ENCODE peak calls at places on chromosomes 7 and 10, in ten cellular contexts. Y is body of pancreas, G is NB4, M is endothelial cell of umbilical vein, C is stomach, A is HCT116, N is lower leg skin, J is Peyer's patch, V is right lobe of liver, E is tibial nerve. Q is an unnamed sample.

GRCh38 chr10:4658777-4659176 is 167.2 kb upstream of the AKR1E2 start:
- DNase-seq in Y (no peak), G (no peak), M (no peak), C (no peak), A (no peak), N (no peak), J (no peak), V (no peak), E (no peak), Q (no peak)

GRCh38 chr7:139294951-139295555 is 46.1 kb upstream of the FMC1 start:
- DNase-seq in Y (no peak), G (no peak), M (no peak), C (no peak), A (no peak), N (no peak), J (no peak), V (no peak), E (no peak), Q (no peak)

GRCh38 chr7:126996659-126997058 is 256.1 kb downstream of the GRM8 start:
- DNase-seq in Y (no peak), G (no peak), M (no peak), C (no peak), A (no peak), N (no peak), J (no peak), V (no peak), E (no peak), Q (no peak)

GRCh38 chr10:87538092-87538795 is 33.6 kb downstream of the MINPP1 start:
- DNase-seq in Y (no peak), G (no peak), M (no peak), C (no peak), A (no peak), N (no peak), J (no peak), V (no peak), E (no peak), Q (no peak)

GRCh38 chr10:86218160-86218559 is 148.4 kb downstream of the GRID1 start:
- DNase-seq in Y (no peak), G (no peak), M (no peak), C (no peak), A (no peak), N (no peak), J (no peak), V (peak), E (no peak), Q (no peak)

GRCh38 chr10:121690152-121690551 is 91.9 kb upstream of the FGFR2 start:
- DNase-seq in Y (no peak), G (no peak), M (no peak), C (no peak), A (no peak), N (no peak), J (no peak), V (no peak), E (no peak), Q (no peak)

GRCh38 chr7:157269341-157270059 is 67.3 kb upstream of the DNAJB6 start:
- DNase-seq in Y (no peak), G (no peak), M (no peak), C (no peak), A (no peak), N (no peak), J (peak), V (no peak), E (no peak), Q (no peak)

GRCh38 chr10:27637601-27638000 is 108.0 kb downstream of the MKX start:
- DNase-seq in Y (no peak), G (no peak), M (no peak), C (no peak), A (no peak), N (no peak), J (no peak), V (no peak), E (no peak), Q (no peak)

GRCh38 chr7:137508437-137509175 is 165.1 kb upstream of the PTN start:
- DNase-seq in Y (no peak), G (no peak), M (peak), C (no peak), A (no peak), N (no peak), J (no peak), V (no peak), E (no peak), Q (peak)

GRCh38 chr7:107971613-107972012 is 31.3 kb downstream of the LAMB1 start:
- DNase-seq in Y (no peak), G (peak), M (peak), C (no peak), A (no peak), N (no peak), J (no peak), V (no peak), E (no peak), Q (no peak)

GRCh38 chr10:94129393-94130130 is 135.8 kb downstream of the PLCE1 start:
- DNase-seq in Y (no peak), G (no peak), M (no peak), C (no peak), A (no peak), N (no peak), J (no peak), V (no peak), E (no peak), Q (peak)

DNA sequence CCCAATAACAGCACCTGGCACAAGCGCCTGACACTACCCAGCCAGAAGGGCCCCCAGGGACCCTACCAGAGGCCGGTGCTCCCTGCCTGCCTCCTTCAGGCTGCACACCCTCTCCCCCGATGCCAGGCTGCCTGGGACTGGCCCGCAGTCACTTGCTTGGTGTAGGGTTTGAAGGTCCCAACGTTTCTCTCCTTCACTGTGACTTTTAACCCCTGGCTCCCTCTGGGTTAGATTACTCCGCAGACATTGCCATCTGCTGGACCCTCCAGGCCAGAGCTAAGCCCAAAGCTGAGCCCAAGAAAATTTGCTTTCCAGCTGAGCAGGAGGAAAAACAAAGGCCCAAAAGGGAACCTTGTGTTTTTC is 6.9 kb downstream of the CDHR1 start:
- DNase-seq in Y (no peak), G (no peak), M (no peak), C (no peak), A (no peak), N (no peak), J (no peak), V (no peak), E (no peak), Q (no peak)
- TF ChIP-seq POLR2A in Y (no peak), G (no peak), M (no peak), C (no peak), A (no peak), N (no peak), J (no peak), V (no peak), E (no peak), Q (no peak)

DNA sequence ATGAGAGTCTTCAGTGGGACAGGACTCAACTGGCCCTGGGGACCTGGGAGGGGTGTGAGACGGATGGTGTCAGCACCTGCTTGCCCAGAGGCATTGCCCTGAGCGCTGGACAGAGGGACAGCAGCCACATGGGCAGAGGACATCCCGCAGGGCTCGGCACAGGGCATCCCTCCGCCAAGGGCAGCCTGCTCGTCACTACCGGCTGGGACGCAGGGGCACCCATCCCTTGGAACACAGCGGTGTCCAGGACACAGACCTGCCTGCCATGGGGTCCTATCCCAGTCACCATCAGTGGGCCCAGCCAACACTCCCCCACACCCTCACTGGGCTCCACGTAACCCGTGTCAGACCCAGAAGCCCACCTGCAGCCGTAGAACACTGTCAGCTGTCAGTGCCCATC is 109.3 kb downstream of the LARP4B start:
- DNase-seq in Y (no peak), G (no peak), M (no peak), C (no peak), A (no peak), N (no peak), J (no peak), V (no peak), E (no peak), Q (no peak)
- TF ChIP-seq POLR2A in Y (no peak), G (no peak), M (no peak), C (no peak), A (no peak), N (no peak), J (no peak), V (no peak), E (no peak), Q (no peak)

GRCh38 chr7:128341733-128342132 is 2.0 kb downstream of the RBM28 start:
- DNase-seq in Y (no peak), G (no peak), M (no peak), C (no peak), A (no peak), N (no peak), J (no peak), V (no peak), E (no peak), Q (no peak)

GRCh38 chr7:128349121-128349825 is 5.6 kb upstream of the RBM28 start:
- DNase-seq in Y (no peak), G (no peak), M (no peak), C (no peak), A (no peak), N (no peak), J (no peak), V (no peak), E (no peak), Q (no peak)

GRCh38 chr7:128347573-128348147 is 4.0 kb upstream of the RBM28 start:
- DNase-seq in Y (peak), G (peak), M (peak), C (peak), A (peak), N (no peak), J (no peak), V (no peak), E (no peak), Q (no peak)

GRCh38 chr7:128344431-128344774 is 695 bp upstream of the RBM28 start:
- DNase-seq in Y (no peak), G (no peak), M (no peak), C (no peak), A (no peak), N (no peak), J (no peak), V (no peak), E (no peak), Q (no peak)

DNA sequence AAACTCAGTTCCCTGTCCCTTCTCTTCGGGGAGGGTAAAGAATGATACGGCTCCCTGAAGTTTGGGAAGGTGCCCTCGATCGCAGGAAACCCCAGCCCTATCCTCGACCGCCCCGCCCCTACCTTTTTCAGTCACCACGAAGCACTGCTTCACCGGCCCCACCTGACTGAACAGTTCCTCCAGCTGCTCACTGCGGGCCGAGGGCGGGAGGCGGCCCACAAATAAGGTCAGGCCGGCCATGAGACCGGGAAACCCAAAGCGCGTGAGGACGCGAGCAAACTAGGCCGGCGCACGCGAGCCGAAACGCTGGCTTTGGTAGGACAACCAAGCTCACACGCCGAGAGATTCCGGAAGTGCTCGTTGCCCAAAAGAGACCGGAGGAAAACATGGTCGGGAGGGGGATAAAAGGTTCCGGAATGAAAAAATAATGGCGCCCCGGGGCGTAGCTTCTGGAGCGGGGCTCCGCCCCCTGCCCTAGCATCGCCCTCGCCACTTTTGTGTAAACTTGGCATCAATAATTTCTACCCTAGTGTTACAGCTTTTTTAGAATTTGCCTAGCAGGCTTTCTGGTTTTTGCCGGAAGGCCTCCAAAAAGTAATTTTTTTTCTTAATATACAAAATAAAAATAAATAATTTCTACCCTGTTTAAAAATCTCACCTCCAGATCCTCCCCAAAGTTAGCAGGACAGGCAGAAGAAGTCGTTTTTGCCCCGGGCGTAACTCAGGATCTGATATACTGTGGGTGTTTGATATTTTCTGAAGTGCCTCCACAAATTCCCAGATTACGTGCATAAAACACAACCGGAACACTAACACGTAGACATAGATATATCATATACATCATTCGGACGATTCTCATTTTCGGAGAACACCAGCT is at the start of gene RBM28:
- DNase-seq in Y (peak), G (peak), M (peak), C (peak), A (peak), N (peak), J (peak), V (peak), E (peak), Q (peak)
- TF ChIP-seq POLR2A in Y (peak), G (peak), M (peak), C (no peak), A (peak), N (no peak), J (no peak), V (peak), E (no peak), Q (peak)

DNA sequence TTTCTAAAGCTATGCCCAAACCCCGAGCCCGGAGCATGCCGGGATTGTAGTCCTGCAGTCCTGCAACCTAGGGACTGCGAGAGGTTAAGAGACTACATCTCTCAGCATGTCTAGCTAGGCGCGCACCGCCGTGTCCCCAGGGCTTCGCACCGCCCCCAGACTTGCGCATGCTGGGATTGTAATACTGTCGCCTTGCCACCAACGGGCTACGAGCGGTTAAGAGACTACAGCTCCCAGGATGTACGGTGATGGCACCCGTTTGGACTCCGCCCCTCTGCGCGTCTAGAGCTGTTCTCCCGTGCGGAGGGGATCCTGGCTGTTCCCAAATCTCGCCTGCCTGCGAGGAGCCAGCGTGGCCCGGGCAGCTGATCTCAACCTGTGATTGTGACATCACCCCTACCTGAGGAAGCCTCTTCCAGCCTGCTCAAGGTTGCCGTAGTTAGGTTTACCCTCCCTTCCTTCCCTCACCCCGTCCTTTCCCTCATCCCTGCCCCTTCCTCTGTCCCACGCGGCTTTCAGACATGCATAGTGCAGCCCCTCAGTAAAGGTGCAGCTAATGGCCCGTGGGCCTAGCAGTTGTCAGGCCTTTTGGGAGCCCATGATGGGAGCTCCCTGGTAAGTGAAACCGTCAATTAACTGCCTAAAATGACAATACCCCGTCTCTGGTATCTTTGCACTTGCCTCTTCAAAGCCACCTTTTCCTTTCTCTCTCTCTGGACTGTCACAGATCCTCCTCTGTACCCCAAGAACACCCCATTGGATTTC is 6.3 kb upstream of the ZNF736 start:
- DNase-seq in Y (peak), G (peak), M (peak), C (peak), A (no peak), N (peak), J (peak), V (peak), E (peak), Q (no peak)
- TF ChIP-seq POLR2A in Y (peak), G (peak), M (no peak), C (no peak), A (no peak), N (no peak), J (peak), V (peak), E (no peak), Q (no peak)

DNA sequence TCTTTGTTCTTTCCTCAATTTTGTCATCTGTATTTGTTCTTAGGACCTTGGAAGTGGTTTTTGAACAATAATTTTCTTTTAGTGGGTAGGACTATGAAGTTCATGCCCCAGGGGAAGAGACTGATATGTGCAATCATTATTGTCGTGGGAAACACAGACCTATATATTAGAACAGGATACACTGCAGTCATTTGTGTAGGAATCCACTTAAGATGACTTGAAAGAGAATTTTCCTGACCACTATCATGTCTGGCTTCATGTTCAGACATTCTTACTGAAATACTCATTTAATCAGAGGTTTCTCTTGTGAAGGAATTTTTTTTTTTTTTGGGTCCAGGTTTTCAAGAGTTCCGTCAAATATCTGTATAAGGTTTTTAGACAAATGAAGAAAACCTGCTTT is 163.6 kb downstream of the SUGCT start:
- DNase-seq in Y (no peak), G (no peak), M (peak), C (no peak), A (no peak), N (no peak), J (no peak), V (no peak), E (no peak), Q (no peak)
- TF ChIP-seq POLR2A in Y (no peak), G (no peak), M (no peak), C (no peak), A (no peak), N (no peak), J (no peak), V (no peak), E (no peak), Q (no peak)

DNA sequence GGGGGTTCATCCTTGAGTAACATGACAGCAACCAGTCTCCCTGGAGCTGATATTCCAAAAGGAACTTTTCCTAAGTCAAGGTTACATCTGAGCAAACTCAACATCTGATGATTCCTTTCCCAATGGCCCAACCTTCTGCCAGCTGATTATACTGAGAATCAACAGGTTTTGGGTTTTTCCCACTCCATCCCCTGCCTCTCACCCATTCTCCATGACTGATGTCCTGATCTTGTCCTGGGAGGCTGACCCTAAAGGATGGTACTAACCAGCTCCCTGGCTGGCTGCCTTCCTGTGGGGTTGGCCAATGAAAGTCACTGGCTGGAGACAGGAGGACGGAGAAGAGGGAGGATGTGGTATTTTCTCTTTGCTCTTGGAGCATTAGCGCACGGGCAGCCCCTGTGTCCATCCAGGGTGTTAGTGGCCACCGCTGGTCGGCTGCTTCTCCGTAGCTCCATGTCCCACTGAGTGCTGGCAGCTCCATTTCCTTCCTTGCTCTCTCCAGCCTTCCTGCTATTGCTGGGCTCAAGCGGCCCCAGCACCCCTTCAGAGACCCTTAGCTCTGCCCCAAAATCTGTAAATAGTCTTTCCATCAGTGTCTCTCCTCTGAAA is 306.2 kb upstream of the PITRM1 start:
- DNase-seq in Y (no peak), G (no peak), M (no peak), C (no peak), A (no peak), N (no peak), J (peak), V (no peak), E (no peak), Q (no peak)
- TF ChIP-seq POLR2A in Y (no peak), G (no peak), M (no peak), C (no peak), A (no peak), N (no peak), J (no peak), V (no peak), E (no peak), Q (no peak)

DNA sequence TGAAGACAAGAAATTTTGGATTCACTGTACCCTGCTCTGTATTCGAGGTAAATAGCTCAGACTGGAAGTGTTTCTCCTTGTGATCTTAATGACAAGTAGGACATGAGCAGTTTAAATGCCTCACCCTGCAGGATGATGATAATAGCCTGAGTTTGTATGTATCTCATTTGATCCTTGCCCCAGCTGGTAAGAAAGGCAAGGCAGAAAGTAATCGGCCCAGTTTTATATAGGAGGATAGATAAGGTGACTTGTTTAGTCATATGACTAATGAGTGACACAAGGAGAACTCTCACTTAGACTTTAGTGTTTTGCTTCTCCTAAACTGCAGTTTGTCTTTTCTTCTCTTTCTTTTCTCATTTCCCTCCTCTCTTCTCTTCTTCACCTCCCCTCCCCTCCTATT is 372.6 kb downstream of the PHF14 start:
- DNase-seq in Y (no peak), G (no peak), M (no peak), C (no peak), A (no peak), N (no peak), J (no peak), V (no peak), E (no peak), Q (no peak)
- TF ChIP-seq POLR2A in Y (no peak), G (no peak), M (no peak), C (no peak), A (no peak), N (no peak), J (no peak), V (no peak), E (no peak), Q (no peak)